ENCODE peak calls at places on chromosomes 11 and 22, in five cellular contexts. X is upper lobe of right lung, Z is transverse colon, K is stomach, Y is IMR-90. I is an unnamed sample.

GRCh38 chr11:59429924-59430516 is 3.8 kb upstream of the OR5A2 start:
- DNase-seq in X (no peak), Z (no peak), K (no peak), Y (peak; percentile 45), I (peak; percentile 69)

GRCh38 chr11:65927904-65928397 is 8.7 kb downstream of the DRAP1 start:
- DNase-seq in X (no peak), Z (peak; percentile 73), K (peak; percentile 55), Y (no peak), I (peak; percentile 35)

GRCh38 chr22:38415561-38416321 is 39.3 kb downstream of the KCNJ4 start:
- DNase-seq in X (peak; percentile 53), Z (no peak), K (peak; percentile 19), Y (no peak), I (peak; percentile 16)

GRCh38 chr11:17716807-17717206 is 2.6 kb upstream of the MYOD1 start:
- DNase-seq in X (no peak), Z (no peak), K (no peak), Y (no peak), I (no peak)

GRCh38 chr11:22177186-22177585 is 15.7 kb upstream of the ANO5 start:
- DNase-seq in X (no peak), Z (no peak), K (no peak), Y (no peak), I (no peak)

GRCh38 chr11:74683279-74683871 is 47.9 kb downstream of the CHRDL2 start:
- DNase-seq in X (peak; percentile 80), Z (peak; percentile 17), K (peak; percentile 29), Y (no peak), I (no peak)

GRCh38 chr11:81687057-81687456 is 1046.6 kb downstream of the FAM181B start:
- DNase-seq in X (no peak), Z (no peak), K (no peak), Y (no peak), I (no peak)

GRCh38 chr11:12815931-12816494 is 141.8 kb downstream of the TEAD1 start:
- DNase-seq in X (no peak), Z (no peak), K (no peak), Y (no peak), I (no peak)

GRCh38 chr22:41620646-41621098 is at the start of gene DESI1:
- DNase-seq in X (no peak), Z (no peak), K (no peak), Y (no peak), I (no peak)

GRCh38 chr11:75468534-75469340 is 35.7 kb upstream of the KLHL35 start:
- DNase-seq in X (no peak), Z (peak; percentile 19), K (peak; percentile 33), Y (peak; percentile 93), I (peak; percentile 93)

GRCh38 chr22:50641696-50642607 is 14.0 kb upstream of the ARSA start:
- DNase-seq in X (peak; percentile 71), Z (no peak), K (no peak), Y (peak; percentile 32), I (peak; percentile 74)

GRCh38 chr11:33658195-33658900 is 42.3 kb downstream of the C11orf91 start:
- DNase-seq in X (no peak), Z (no peak), K (no peak), Y (no peak), I (no peak)

GRCh38 chr11:109892321-109892794 is 200.8 kb upstream of the ZC3H12C start:
- DNase-seq in X (no peak), Z (no peak), K (no peak), Y (no peak), I (peak; percentile 6)

GRCh38 chr11:57300785-57301184 is 24.0 kb downstream of the TNKS1BP1 start:
- DNase-seq in X (no peak), Z (no peak), K (no peak), Y (no peak), I (no peak)

GRCh38 chr11:74465291-74465708 is 2.0 kb downstream of the KCNE3 start:
- DNase-seq in X (no peak), Z (peak; percentile 73), K (peak; percentile 71), Y (no peak), I (no peak)

GRCh38 chr11:6746086-6746618 is 25.6 kb downstream of the OR2AG2 start:
- DNase-seq in X (no peak), Z (peak; percentile 55), K (peak; percentile 28), Y (no peak), I (peak; percentile 37)

GRCh38 chr11:131137046-131137445 is 220.8 kb upstream of the SNX19 start:
- DNase-seq in X (no peak), Z (no peak), K (no peak), Y (peak; percentile 58), I (peak; percentile 54)

GRCh38 chr22:35446365-35446764 is 46.4 kb downstream of the MCM5 start:
- DNase-seq in X (no peak), Z (peak; percentile 57), K (no peak), Y (peak; percentile 95), I (peak; percentile 94)

GRCh38 chr11:121656333-121657090 is 203.7 kb upstream of the SORL1-AS1 start:
- DNase-seq in X (no peak), Z (no peak), K (no peak), Y (no peak), I (peak; percentile 47)
- H3K4me3 ChIP-seq in X (peak overlapping the region; percentile 59), Z (no peak overlapping the region), K (peak overlapping the region; percentile 50), Y (peak overlapping the region; percentile 3), I (peak overlapping the region; percentile 31)

GRCh38 chr22:25084405-25085107 is 115.1 kb upstream of the CRYBB3 start:
- DNase-seq in X (no peak), Z (no peak), K (no peak), Y (no peak), I (no peak)
- TF ChIP-seq CTCF in X (no peak), Z (no peak), K (no peak), Y (no peak), I (no peak)

GRCh38 chr11:69445131-69445470 is 36.4 kb upstream of the LINC01488 start:
- DNase-seq in X (no peak), Z (no peak), K (no peak), Y (no peak), I (no peak)

GRCh38 chr11:69446108-69446507 is 35.4 kb upstream of the LINC01488 start:
- DNase-seq in X (no peak), Z (no peak), K (no peak), Y (no peak), I (no peak)

GRCh38 chr11:69443968-69444364 is 37.5 kb upstream of the LINC01488 start:
- DNase-seq in X (no peak), Z (no peak), K (no peak), Y (peak; percentile 58), I (peak; percentile 35)

GRCh38 chr11:69443138-69443967 is 38.1 kb upstream of the LINC01488 start:
- DNase-seq in X (peak; percentile 94), Z (peak; percentile 89), K (peak; percentile 81), Y (peak; percentile 94), I (peak; percentile 92)

GRCh38 chr11:69444381-69445130 is 36.9 kb upstream of the LINC01488 start:
- DNase-seq in X (peak; percentile 91), Z (peak; percentile 40), K (no peak), Y (peak; percentile 93), I (peak; percentile 97)
- H3K4me3 ChIP-seq in X (peak overlapping the region; percentile 47), Z (no peak overlapping the region), K (no peak overlapping the region), Y (no peak overlapping the region), I (no peak overlapping the region)

GRCh38 chr11:43735931-43736330 is 55.4 kb downstream of the HSD17B12 start:
- DNase-seq in X (no peak), Z (no peak), K (no peak), Y (peak; percentile 71), I (peak; percentile 25)
- TF ChIP-seq CTCF in X (no peak), Z (no peak), K (no peak), Y (peak; percentile 44), I (peak; percentile 25)

DNA sequence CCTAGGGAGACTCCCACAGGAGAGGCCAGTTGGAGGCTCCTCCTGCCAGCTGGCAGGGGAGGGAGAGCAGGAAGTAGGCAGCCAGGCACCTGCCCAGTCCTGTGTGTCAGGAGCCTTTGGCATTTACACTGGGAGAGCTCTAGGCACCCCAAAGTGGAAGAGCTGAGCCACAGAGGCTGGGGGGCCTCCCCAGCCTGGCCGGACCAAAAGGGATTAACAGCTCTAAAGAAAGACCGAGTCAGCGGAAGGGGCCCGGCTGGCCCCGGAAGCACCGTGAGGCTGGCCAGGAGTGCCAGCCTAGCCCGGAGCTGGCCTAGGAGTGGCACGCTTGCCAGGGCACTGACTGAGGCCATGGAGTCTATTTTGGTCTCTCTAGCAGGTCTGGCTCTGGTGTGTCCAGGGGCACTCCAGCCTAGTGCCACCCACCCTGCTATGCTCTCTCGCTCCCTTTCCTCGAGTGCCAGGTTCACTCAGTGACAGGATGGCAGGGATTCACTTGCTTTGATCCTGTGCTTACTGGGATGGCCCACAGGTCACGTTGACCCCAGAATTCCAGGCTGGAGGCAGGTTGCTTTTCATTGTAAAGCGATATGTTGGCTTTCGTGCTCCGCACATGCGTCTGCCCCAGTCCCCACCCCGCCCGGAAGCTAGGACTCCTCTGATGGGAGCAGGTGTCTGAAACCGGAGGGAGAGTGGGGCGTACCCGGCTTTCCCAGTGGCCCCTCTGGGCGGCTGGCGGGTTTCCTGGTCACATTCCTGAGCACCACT is 3.3 kb upstream of the KMT5B start:
- DNase-seq in X (no peak), Z (peak; percentile 69), K (peak; percentile 77), Y (no peak), I (no peak)
- H3K4me3 ChIP-seq in X (no peak overlapping the region), Z (no peak overlapping the region), K (no peak overlapping the region), Y (no peak overlapping the region), I (no peak overlapping the region)